ENCODE peak calls at places on chromosomes 16 and 17, in four cellular contexts. V is testis, E is sigmoid colon, F is right lobe of liver. T is an unnamed sample. For H3K4me1, the result is how much of the 10 kb centered on the place peaks cover.

GRCh38 chr16:29696881-29697331 is 17.9 kb downstream of the QPRT start:
- DNase-seq in V (no peak), E (no peak), F (no peak), T (no peak)

GRCh38 chr16:30438835-30439234 is 6.8 kb downstream of the SEPHS2 start:
- DNase-seq in V (no peak), E (no peak), F (no peak), T (no peak)

GRCh38 chr16:30974348-30974747 is 10.7 kb upstream of the HSD3B7 start:
- DNase-seq in V (no peak), E (no peak), F (no peak), T (no peak)

GRCh38 chr17:79774561-79774975 is 3.4 kb upstream of the CBX2 start:
- DNase-seq in V (no peak), E (no peak), F (no peak), T (no peak)

GRCh38 chr17:47872651-47873161 is 21.7 kb upstream of the SP6 start:
- DNase-seq in V (no peak), E (no peak), F (peak), T (no peak)

GRCh38 chr16:70692481-70693203 is 6.8 kb upstream of the MTSS2 start:
- DNase-seq in V (no peak), E (no peak), F (no peak), T (no peak)

GRCh38 chr17:4708436-4708835 is 2.0 kb upstream of the ARRB2 start:
- DNase-seq in V (peak), E (no peak), F (no peak), T (no peak)

GRCh38 chr16:20743591-20743990 is 2.0 kb upstream of the THUMPD1 start:
- DNase-seq in V (no peak), E (no peak), F (no peak), T (no peak)

GRCh38 chr17:6420173-6420641 is 14.7 kb downstream of the AIPL1 start:
- DNase-seq in V (peak), E (no peak), F (no peak), T (no peak)

GRCh38 chr17:76992911-76993310 is 124.7 kb downstream of the MGAT5B start:
- DNase-seq in V (no peak), E (no peak), F (no peak), T (no peak)

GRCh38 chr17:37642706-37643105 is 540 bp downstream of the DDX52 start:
- DNase-seq in V (no peak), E (no peak), F (no peak), T (no peak)

GRCh38 chr16:25713785-25714570 is 22.2 kb downstream of the HS3ST4 start:
- DNase-seq in V (no peak), E (no peak), F (no peak), T (no peak)

GRCh38 chr16:51577621-51578303 is 426.7 kb upstream of the SALL1 start:
- DNase-seq in V (no peak), E (no peak), F (no peak), T (no peak)

GRCh38 chr17:70288540-70289290 is 119.4 kb downstream of the KCNJ2 start:
- DNase-seq in V (no peak), E (no peak), F (no peak), T (no peak)

GRCh38 chr17:28357901-28358197 is 522 bp upstream of the POLDIP2 start:
- DNase-seq in V (no peak), E (no peak), F (no peak), T (no peak)

GRCh38 chr16:30011505-30012480 is 966 bp upstream of the DOC2A start:
- DNase-seq in V (no peak), E (no peak), F (no peak), T (no peak)

GRCh38 chr17:147796-148740 is 10.7 kb downstream of the SCGB1C2 start:
- DNase-seq in V (peak), E (peak), F (peak), T (peak)

GRCh38 chr17:51527230-51527982 is 267.1 kb downstream of the UTP18 start:
- DNase-seq in V (no peak), E (no peak), F (no peak), T (no peak)

GRCh38 chr16:64771273-64771672 is 350.6 kb downstream of the CDH11 start:
- DNase-seq in V (no peak), E (no peak), F (no peak), T (no peak)

GRCh38 chr16:49158029-49158642 is 123.5 kb downstream of the CBLN1 start:
- DNase-seq in V (peak), E (no peak), F (no peak), T (no peak)

GRCh38 chr16:85677383-85677967 is 11.3 kb downstream of the GINS2 start:
- DNase-seq in V (no peak), E (no peak), F (no peak), T (no peak)

GRCh38 chr17:74738051-74738996 is 1.3 kb downstream of the RAB37 start:
- DNase-seq in V (no peak), E (no peak), F (peak), T (no peak)

GRCh38 chr16:49608801-49609200 is 235.2 kb downstream of the C16orf78 start:
- DNase-seq in V (peak), E (peak), F (no peak), T (no peak)

GRCh38 chr17:57484081-57484666 is 227.9 kb downstream of the MSI2 start:
- DNase-seq in V (no peak), E (no peak), F (no peak), T (no peak)

GRCh38 chr17:1031711-1032110 is 34.8 kb downstream of the TIMM22 start:
- DNase-seq in V (peak), E (peak), F (no peak), T (peak)

GRCh38 chr16:27210174-27210573 is 6.8 kb downstream of the KDM8 start:
- DNase-seq in V (no peak), E (no peak), F (no peak), T (no peak)

GRCh38 chr16:24983521-24983920 is 31.6 kb downstream of the ARHGAP17 start:
- DNase-seq in V (no peak), E (no peak), F (no peak), T (peak)

GRCh38 chr17:67824735-67825626 is at the start of gene BPTF:
- DNase-seq in V (peak), E (peak), F (peak), T (peak)
- TF ChIP-seq POLR2A in V (peak), E (no peak), F (peak), T (peak)

GRCh38 chr17:18041776-18042175 is 2.6 kb downstream of the GID4 start:
- DNase-seq in V (no peak), E (no peak), F (no peak), T (no peak)
- H3K4me1 ChIP-seq in V (under half), E (under half), F (under half), T (under half)

GRCh38 chr16:19523559-19524355 is at the start of gene CCP110:
- DNase-seq in V (peak), E (peak), F (peak), T (peak)
- TF ChIP-seq POLR2A in V (no peak), E (peak), F (peak), T (no peak)

GRCh38 chr16:84260766-84261165 is 21.0 kb upstream of the KCNG4 start:
- DNase-seq in V (no peak), E (no peak), F (peak), T (no peak)

GRCh38 chr16:84262939-84263338 is 23.1 kb upstream of the KCNG4 start:
- DNase-seq in V (no peak), E (no peak), F (no peak), T (no peak)

GRCh38 chr16:84255050-84255810 is 15.4 kb upstream of the KCNG4 start:
- DNase-seq in V (no peak), E (no peak), F (no peak), T (no peak)

GRCh38 chr16:84258266-84258665 is 18.5 kb upstream of the KCNG4 start:
- DNase-seq in V (peak), E (no peak), F (no peak), T (no peak)

DNA sequence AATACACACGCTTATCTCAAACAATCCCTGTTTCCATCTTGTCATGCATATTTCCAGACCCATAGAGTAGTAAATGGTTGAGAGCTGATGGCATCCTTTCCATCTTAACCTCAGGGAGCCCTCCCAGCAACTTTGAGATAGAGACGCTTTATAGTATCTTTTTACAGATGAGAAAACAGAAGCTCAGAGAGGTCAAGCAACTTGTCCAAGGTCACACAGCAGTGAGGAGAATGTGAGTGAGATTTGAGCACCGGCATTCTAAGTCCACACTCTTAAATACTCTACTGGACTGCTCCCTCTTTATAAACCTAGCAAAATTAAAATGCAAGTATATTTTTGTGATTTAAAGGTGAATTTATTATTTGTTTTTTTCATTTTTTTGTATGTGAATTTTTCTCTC is 19.9 kb upstream of the KCNG4 start:
- DNase-seq in V (no peak), E (no peak), F (no peak), T (no peak)
- H3K4me1 ChIP-seq in V (under half), E (under half), F (under half), T (under half)

DNA sequence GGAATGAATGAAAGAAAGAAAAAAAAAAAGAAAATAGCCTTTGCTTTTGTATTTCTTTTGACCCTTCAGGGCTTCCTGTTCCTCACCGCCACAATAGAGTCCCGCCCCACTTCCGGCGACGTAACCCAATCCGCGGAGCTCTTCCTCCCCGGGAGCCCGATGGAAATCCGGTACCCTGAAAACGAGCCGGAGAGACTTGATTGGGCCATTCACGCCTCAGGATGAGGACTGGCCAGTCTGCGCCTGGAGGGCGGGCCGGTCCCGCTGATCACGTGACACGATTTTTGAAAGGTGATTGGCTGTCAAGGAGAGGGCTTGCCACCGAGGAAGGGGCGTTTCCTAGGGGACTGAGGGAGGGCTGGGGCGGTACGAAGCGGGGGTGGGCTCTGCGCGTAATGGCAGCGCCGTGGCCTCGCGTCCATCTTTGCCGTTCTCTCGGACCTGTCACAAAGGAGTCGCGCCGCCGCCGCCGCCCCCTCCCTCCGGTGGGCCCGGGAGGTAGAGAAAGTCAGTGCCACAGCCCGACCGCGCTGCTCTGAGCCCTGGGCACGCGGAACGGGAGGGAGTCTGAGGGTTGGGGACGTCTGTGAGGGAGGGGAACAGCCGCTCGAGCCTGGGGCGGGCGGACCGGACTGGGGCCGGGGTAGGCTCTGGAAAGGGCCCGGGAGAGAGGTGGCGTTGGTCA is at the start of the genes PSME3IP1 and RSPRY1:
- DNase-seq in V (peak), E (peak), F (peak), T (peak)
- TF ChIP-seq POLR2A in V (peak), E (peak), F (peak), T (peak)

DNA sequence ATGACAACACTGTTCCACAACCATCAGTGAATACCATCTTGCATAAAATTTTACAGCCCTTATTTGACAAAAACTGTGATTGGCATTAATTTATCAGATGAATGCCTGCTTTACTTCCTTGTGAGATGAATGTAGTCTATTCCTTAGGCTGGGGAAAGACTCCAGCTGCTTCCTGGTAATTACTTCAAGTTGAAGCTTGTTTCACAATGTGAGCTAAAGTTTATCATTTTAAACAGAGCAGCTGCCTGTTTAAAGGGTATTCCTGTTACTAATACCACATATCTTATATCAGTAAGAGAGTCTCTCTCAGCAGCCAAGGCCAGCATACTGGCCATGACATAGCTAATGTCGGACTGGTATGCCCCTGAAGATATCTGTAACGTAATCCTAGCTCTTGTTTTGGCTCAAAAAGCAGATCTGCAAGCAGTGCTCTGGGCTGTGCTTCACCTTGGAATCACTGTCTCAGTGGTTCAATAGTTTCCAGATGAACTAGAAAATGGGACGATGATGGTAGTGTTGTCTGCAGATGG is 13.2 kb upstream of the ARL2BP start:
- DNase-seq in V (no peak), E (no peak), F (no peak), T (no peak)
- H3K4me1 ChIP-seq in V (under half), E (under half), F (under half), T (under half)

GRCh38 chr16:14668556-14669223 is 25.4 kb downstream of the PLA2G10 start:
- DNase-seq in V (no peak), E (no peak), F (no peak), T (no peak)
- TF ChIP-seq POLR2A in V (no peak), E (no peak), F (no peak), T (no peak)

GRCh38 chr16:81814751-81815428 is 35.8 kb downstream of the PLCG2 start:
- DNase-seq in V (no peak), E (no peak), F (no peak), T (no peak)

GRCh38 chr16:81816793-81817210 is 37.7 kb downstream of the PLCG2 start:
- DNase-seq in V (no peak), E (no peak), F (no peak), T (no peak)

GRCh38 chr16:81816351-81816750 is 37.3 kb downstream of the PLCG2 start:
- DNase-seq in V (no peak), E (no peak), F (no peak), T (no peak)

GRCh38 chr16:81813648-81814047 is 34.6 kb downstream of the PLCG2 start:
- DNase-seq in V (no peak), E (no peak), F (no peak), T (no peak)

GRCh38 chr16:81815429-81815766 is 36.3 kb downstream of the PLCG2 start:
- DNase-seq in V (no peak), E (no peak), F (no peak), T (no peak)
- H3K4me1 ChIP-seq in V (under half), E (under half), F (under half), T (under half)

GRCh38 chr17:61701334-61701733 is 110.3 kb upstream of the NACA2 start:
- DNase-seq in V (no peak), E (no peak), F (no peak), T (no peak)
- TF ChIP-seq POLR2A in V (no peak), E (no peak), F (no peak), T (no peak)